ENCODE peak calls at places on chromosomes 11 and 22, in eight cellular contexts. H, B, P, S, N, L, R and O are unnamed samples.

GRCh38 chr11:69200331-69201047 is 44.8 kb downstream of the SMIM38 start:
- DNase-seq in H (no peak), B (no peak), P (no peak), S (no peak), N (peak; percentile 50), L (no peak), R (no peak), O (no peak)

GRCh38 chr11:115284766-115285165 is 219.4 kb downstream of the CADM1 start:
- DNase-seq in H (no peak), B (no peak), P (no peak), S (no peak), N (no peak), L (no peak), R (no peak), O (no peak)

GRCh38 chr22:19055801-19056200 is 66.4 kb downstream of the DGCR2 start:
- DNase-seq in H (no peak), B (no peak), P (no peak), S (peak; percentile 20), N (peak; percentile 54), L (no peak), R (no peak), O (no peak)

GRCh38 chr22:46652930-46653331 is 32.7 kb downstream of the GRAMD4 start:
- DNase-seq in H (no peak), B (no peak), P (no peak), S (no peak), N (no peak), L (no peak), R (no peak), O (no peak)

GRCh38 chr11:113896156-113896879 is 8.3 kb upstream of the HTR3B start:
- DNase-seq in H (peak; percentile 22), B (no peak), P (no peak), S (peak; percentile 37), N (no peak), L (no peak), R (peak; percentile 39), O (no peak)

GRCh38 chr11:16043617-16044016 is 312.7 kb downstream of the SOX6 start:
- DNase-seq in H (no peak), B (no peak), P (no peak), S (no peak), N (no peak), L (no peak), R (no peak), O (no peak)

GRCh38 chr11:2118674-2119073 is 20.5 kb downstream of the IGF2 start:
- DNase-seq in H (no peak), B (no peak), P (no peak), S (no peak), N (no peak), L (no peak), R (no peak), O (no peak)

GRCh38 chr11:63762662-63763505 is 5.7 kb downstream of the ZFTA start:
- DNase-seq in H (no peak), B (no peak), P (no peak), S (peak; percentile 54), N (peak; percentile 85), L (no peak), R (peak; percentile 51), O (peak; percentile 84)

GRCh38 chr22:47196881-47197701 is 434.6 kb downstream of the TBC1D22A start:
- DNase-seq in H (no peak), B (no peak), P (no peak), S (peak; percentile 22), N (peak; percentile 46), L (peak; percentile 9), R (no peak), O (no peak)

GRCh38 chr22:41216984-41217383 is 11.9 kb downstream of the L3MBTL2 start:
- DNase-seq in H (no peak), B (no peak), P (no peak), S (no peak), N (peak; percentile 77), L (no peak), R (no peak), O (peak; percentile 65)

GRCh38 chr11:64071849-64072248 is 36.1 kb downstream of the FLRT1 start:
- DNase-seq in H (no peak), B (no peak), P (no peak), S (no peak), N (no peak), L (no peak), R (no peak), O (no peak)

GRCh38 chr11:60912851-60913550 is 957 bp upstream of the TMEM109 start:
- DNase-seq in H (no peak), B (no peak), P (no peak), S (peak; percentile 46), N (peak; percentile 63), L (no peak), R (no peak), O (no peak)

GRCh38 chr11:13942908-13943505 is 19.5 kb upstream of the SPON1 start:
- DNase-seq in H (no peak), B (no peak), P (no peak), S (no peak), N (no peak), L (no peak), R (no peak), O (no peak)
- TF ChIP-seq EP300 in H (no peak), B (no peak), P (no peak), S (no peak), N (no peak), L (no peak), R (no peak), O (no peak)

DNA sequence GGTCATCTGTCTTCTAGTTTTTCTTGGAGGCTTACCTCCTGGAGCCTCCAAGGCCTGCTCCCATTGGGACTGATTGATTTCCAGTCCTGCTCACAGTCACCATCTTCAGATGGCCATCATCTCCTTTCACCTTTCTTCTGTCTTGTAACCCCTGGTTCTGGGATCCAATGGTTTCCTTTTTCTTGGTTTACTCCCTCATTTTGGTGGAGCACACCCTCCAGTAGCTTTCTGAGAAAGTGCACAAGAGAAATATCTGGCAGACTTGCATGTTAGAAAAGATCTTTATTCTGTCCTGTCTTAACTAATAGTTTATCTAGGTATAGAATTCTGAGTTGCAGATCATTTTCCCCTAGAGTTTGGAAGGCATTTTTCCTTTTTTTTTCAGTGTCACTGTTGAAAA is 50.9 kb downstream of the MPPED1 start:
- DNase-seq in H (no peak), B (no peak), P (no peak), S (no peak), N (no peak), L (no peak), R (no peak), O (no peak)
- TF ChIP-seq EP300 in H (no peak), B (no peak), P (no peak), S (no peak), N (no peak), L (no peak), R (no peak), O (no peak)

DNA sequence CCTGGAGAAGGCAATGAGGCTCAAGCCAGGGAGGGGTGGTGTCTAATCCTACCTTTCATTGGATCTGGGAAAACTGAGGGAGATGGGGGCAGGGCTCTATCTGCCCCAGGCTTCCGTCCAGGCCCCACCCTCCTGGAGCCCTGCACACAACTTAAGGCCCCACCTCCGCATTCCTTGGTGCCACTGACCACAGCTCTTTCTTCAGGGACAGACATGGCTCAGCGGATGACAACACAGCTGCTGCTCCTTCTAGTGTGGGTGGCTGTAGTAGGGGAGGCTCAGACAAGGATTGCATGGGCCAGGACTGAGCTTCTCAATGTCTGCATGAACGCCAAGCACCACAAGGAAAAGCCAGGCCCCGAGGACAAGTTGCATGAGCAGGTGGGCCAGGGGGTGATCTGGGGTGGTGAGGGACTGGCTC is at the start of gene FOLR1:
- DNase-seq in H (no peak), B (no peak), P (no peak), S (no peak), N (no peak), L (no peak), R (no peak), O (no peak)
- TF ChIP-seq EP300 in H (no peak), B (no peak), P (no peak), S (no peak), N (no peak), L (no peak), R (no peak), O (no peak)

GRCh38 chr11:67355794-67356550 is 2.6 kb upstream of the POLD4 start:
- DNase-seq in H (peak; percentile 20), B (no peak), P (no peak), S (no peak), N (no peak), L (no peak), R (peak; percentile 51), O (no peak)

GRCh38 chr11:67356551-67356866 is 3.2 kb upstream of the POLD4 start:
- DNase-seq in H (no peak), B (no peak), P (no peak), S (no peak), N (no peak), L (no peak), R (no peak), O (peak; percentile 35)

GRCh38 chr11:67356867-67357561 is 3.7 kb upstream of the POLD4 start:
- DNase-seq in H (peak; percentile 90), B (no peak), P (no peak), S (peak; percentile 79), N (peak; percentile 84), L (no peak), R (peak; percentile 81), O (peak; percentile 73)

GRCh38 chr11:67355023-67355793 is 1.9 kb upstream of the POLD4 start:
- DNase-seq in H (peak; percentile 40), B (no peak), P (no peak), S (no peak), N (peak; percentile 72), L (no peak), R (no peak), O (peak; percentile 61)

DNA sequence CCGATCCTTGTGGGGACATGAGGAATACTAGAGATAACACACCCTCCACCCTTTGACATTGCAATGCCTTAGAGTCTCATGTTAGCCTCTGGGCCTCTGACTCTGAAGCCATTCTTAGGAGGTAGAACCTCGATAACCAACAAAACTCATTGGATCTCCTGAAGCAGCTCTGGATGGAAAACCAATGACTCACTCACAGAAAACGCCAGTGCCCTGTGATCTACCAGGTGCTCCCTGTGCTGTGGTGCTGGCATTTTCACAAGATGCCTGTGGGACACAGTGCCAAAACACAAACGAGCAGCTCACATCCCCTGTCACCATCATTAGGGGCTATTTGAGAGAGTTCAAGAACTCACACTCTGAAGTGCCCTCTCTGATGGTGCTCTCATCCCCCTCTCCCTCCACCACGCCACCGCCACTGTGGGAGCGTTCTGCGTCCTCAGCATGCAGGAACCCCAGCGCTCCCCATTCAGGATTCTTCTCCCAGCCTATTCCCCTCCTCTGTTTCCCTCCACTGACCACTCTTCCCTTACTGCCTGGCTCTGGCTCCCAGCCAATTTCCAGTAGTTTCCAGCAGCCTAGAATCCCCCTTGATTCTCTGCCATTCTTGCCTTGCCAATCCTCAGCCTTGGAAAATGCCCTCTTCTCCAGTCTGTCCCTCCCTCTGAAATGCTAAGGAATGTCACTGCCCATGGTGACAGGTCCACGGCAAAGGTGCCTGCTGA is 4.6 kb upstream of the POLD4 start:
- DNase-seq in H (peak; percentile 61), B (no peak), P (no peak), S (no peak), N (no peak), L (no peak), R (no peak), O (peak; percentile 29)
- TF ChIP-seq EP300 in H (no peak), B (no peak), P (no peak), S (no peak), N (no peak), L (no peak), R (no peak), O (no peak)

GRCh38 chr22:33000342-33001280 is 57.6 kb downstream of the SYN3 start:
- DNase-seq in H (peak; percentile 14), B (peak; percentile 74), P (peak; percentile 91), S (peak; percentile 31), N (peak; percentile 76), L (peak; percentile 41), R (peak; percentile 27), O (peak; percentile 64)
- TF ChIP-seq EP300 in H (no peak), B (no peak), P (no peak), S (no peak), N (no peak), L (no peak), R (no peak), O (no peak)